ENCODE peak calls at places on chromosomes 7 and 10, in six cellular contexts. B, E, U, P, L and W are unnamed samples.

GRCh38 chr10:16316733-16317132 is 120.1 kb upstream of the PTER start:
- DNase-seq in B (no peak), E (no peak), U (no peak), P (no peak), L (no peak), W (no peak)

GRCh38 chr10:123614888-123615287 is 51.3 kb upstream of the GPR26 start:
- DNase-seq in B (peak), E (peak), U (peak), P (no peak), L (peak), W (no peak)

GRCh38 chr10:72310636-72311035 is 36.9 kb downstream of the DDIT4 start:
- DNase-seq in B (no peak), E (no peak), U (no peak), P (no peak), L (no peak), W (no peak)

GRCh38 chr10:64093304-64093703 is 572.1 kb downstream of the REEP3 start:
- DNase-seq in B (no peak), E (no peak), U (no peak), P (no peak), L (no peak), W (no peak)

GRCh38 chr7:71385362-71385761 is 253.4 kb downstream of the GALNT17 start:
- DNase-seq in B (no peak), E (no peak), U (peak), P (no peak), L (no peak), W (no peak)

GRCh38 chr10:106267591-106267990 is 896.9 kb downstream of the SORCS1 start:
- DNase-seq in B (no peak), E (no peak), U (no peak), P (no peak), L (no peak), W (no peak)

GRCh38 chr10:110509560-110509959 is 11.9 kb downstream of the DUSP5 start:
- DNase-seq in B (no peak), E (no peak), U (no peak), P (no peak), L (no peak), W (no peak)

GRCh38 chr10:78173360-78174020 is 139.8 kb downstream of the RPS24 start:
- DNase-seq in B (no peak), E (no peak), U (no peak), P (no peak), L (no peak), W (no peak)

GRCh38 chr7:127730658-127731276 is 78.8 kb downstream of the SND1 start:
- DNase-seq in B (no peak), E (no peak), U (peak), P (no peak), L (no peak), W (no peak)

GRCh38 chr7:35908305-35909223 is 107.7 kb downstream of the SEPTIN7 start:
- DNase-seq in B (peak), E (no peak), U (peak), P (no peak), L (no peak), W (no peak)

GRCh38 chr7:1286946-1287628 is 54.4 kb downstream of the UNCX start:
- DNase-seq in B (no peak), E (no peak), U (no peak), P (no peak), L (no peak), W (no peak)

GRCh38 chr10:6047847-6048246 is 14.3 kb downstream of the IL2RA start:
- DNase-seq in B (no peak), E (no peak), U (no peak), P (no peak), L (no peak), W (no peak)

GRCh38 chr7:27190284-27190748 is 5.3 kb upstream of the HOXA11 start:
- DNase-seq in B (no peak), E (no peak), U (no peak), P (no peak), L (no peak), W (peak)

GRCh38 chr7:84248267-84248666 is 53.7 kb upstream of the SEMA3A start:
- DNase-seq in B (no peak), E (peak), U (no peak), P (no peak), L (no peak), W (no peak)

GRCh38 chr10:94212876-94213595 is 149.7 kb downstream of the NOC3L start:
- DNase-seq in B (no peak), E (peak), U (no peak), P (no peak), L (no peak), W (no peak)

GRCh38 chr7:152752513-152752912 is 7.0 kb upstream of the ACTR3B start:
- DNase-seq in B (no peak), E (no peak), U (no peak), P (no peak), L (no peak), W (no peak)

GRCh38 chr7:140196361-140197217 is 19.8 kb upstream of the KDM7A start:
- DNase-seq in B (no peak), E (peak), U (no peak), P (no peak), L (no peak), W (no peak)

GRCh38 chr7:75842836-75843446 is 29.3 kb upstream of the CCL24 start:
- DNase-seq in B (no peak), E (peak), U (no peak), P (no peak), L (no peak), W (no peak)

GRCh38 chr7:44145969-44146897 is 5.1 kb upstream of the MYL7 start:
- DNase-seq in B (peak), E (peak), U (peak), P (peak), L (peak), W (peak)

GRCh38 chr7:28123752-28124151 is 56.8 kb downstream of the JAZF1 start:
- DNase-seq in B (no peak), E (no peak), U (no peak), P (no peak), L (no peak), W (no peak)

GRCh38 chr10:58201704-58202103 is 66.0 kb downstream of the IPMK start:
- DNase-seq in B (no peak), E (no peak), U (no peak), P (no peak), L (no peak), W (no peak)

GRCh38 chr10:26571655-26572054 is 125.8 kb upstream of the PDSS1 start:
- DNase-seq in B (no peak), E (no peak), U (no peak), P (no peak), L (no peak), W (no peak)

GRCh38 chr7:94049615-94050014 is 45.5 kb upstream of the BET1 start:
- DNase-seq in B (no peak), E (no peak), U (peak), P (no peak), L (no peak), W (no peak)

GRCh38 chr10:55631071-55631654 is 729.9 kb downstream of the ZWINT start:
- DNase-seq in B (peak), E (peak), U (peak), P (peak), L (no peak), W (peak)

GRCh38 chr7:68176974-68177373 is 1180.3 kb downstream of the TYW1 start:
- DNase-seq in B (peak), E (peak), U (peak), P (peak), L (no peak), W (peak)

GRCh38 chr7:2175091-2175490 is 57.7 kb downstream of the MAD1L1 start:
- DNase-seq in B (no peak), E (no peak), U (no peak), P (no peak), L (no peak), W (no peak)

GRCh38 chr10:30368065-30368718 is 19.1 kb upstream of the MTPAP start:
- DNase-seq in B (no peak), E (peak), U (peak), P (no peak), L (no peak), W (no peak)

GRCh38 chr10:27822286-27822685 is 76.7 kb upstream of the MKX start:
- DNase-seq in B (no peak), E (peak), U (no peak), P (no peak), L (no peak), W (no peak)

DNA sequence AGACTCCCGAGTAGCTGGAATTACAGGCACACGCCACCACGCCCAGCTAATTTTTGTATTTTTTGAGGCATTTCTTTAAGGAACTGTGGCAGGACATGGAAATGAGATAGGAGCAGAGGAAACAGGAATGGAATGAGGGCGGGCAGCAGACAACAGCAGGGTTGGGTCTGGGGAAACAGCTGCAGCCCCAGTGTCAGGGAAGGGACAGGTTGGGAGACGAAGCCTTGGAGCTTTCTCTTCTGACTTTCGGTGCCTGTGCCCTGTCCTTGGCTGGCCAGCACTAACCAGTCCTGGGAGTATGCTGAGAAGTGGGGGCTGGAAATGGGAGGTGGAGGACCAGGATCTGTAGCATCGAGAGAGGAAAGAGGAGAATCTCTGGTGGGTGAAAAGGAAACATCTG is 47.4 kb downstream of the ATOH7 start:
- DNase-seq in B (no peak), E (peak), U (peak), P (no peak), L (no peak), W (no peak)
- TF ChIP-seq CTCF in B (no peak), E (no peak), U (no peak), P (no peak), L (no peak), W (no peak)

GRCh38 chr10:104638861-104639594 is 2.1 kb upstream of the SORCS3 start:
- DNase-seq in B (peak), E (no peak), U (peak), P (peak), L (no peak), W (peak)
- TF ChIP-seq CTCF in B (peak), E (no peak), U (peak), P (peak), L (no peak), W (peak)

GRCh38 chr7:148561099-148561498 is 29.5 kb upstream of the C7orf33 start:
- DNase-seq in B (no peak), E (no peak), U (no peak), P (no peak), L (no peak), W (no peak)

GRCh38 chr7:148558914-148559313 is 31.7 kb upstream of the C7orf33 start:
- DNase-seq in B (no peak), E (no peak), U (no peak), P (no peak), L (no peak), W (no peak)

GRCh38 chr7:148553979-148554378 is 36.6 kb upstream of the C7orf33 start:
- DNase-seq in B (no peak), E (no peak), U (no peak), P (no peak), L (no peak), W (no peak)

DNA sequence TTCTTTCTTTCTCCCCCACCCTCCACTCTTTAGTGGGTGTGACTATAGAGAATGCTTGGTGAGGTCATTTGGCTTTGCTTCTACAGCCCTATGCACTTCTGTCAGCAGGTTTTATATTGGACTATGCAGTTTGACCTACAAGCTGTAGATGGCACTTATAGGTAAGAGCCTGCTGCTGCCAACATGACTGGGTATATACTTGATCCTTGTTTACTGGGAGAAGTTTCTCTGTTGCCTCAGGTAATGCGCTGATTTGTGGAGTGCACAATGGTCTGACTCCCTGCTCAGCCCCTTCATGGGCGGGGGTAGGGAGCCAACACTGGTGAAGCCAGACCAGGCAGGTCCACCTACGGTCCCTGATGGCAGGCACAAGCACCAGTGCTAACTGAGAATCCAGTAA is 33.7 kb upstream of the C7orf33 start:
- DNase-seq in B (no peak), E (no peak), U (no peak), P (no peak), L (no peak), W (no peak)
- TF ChIP-seq CTCF in B (no peak), E (no peak), U (peak), P (no peak), L (no peak), W (no peak)

DNA sequence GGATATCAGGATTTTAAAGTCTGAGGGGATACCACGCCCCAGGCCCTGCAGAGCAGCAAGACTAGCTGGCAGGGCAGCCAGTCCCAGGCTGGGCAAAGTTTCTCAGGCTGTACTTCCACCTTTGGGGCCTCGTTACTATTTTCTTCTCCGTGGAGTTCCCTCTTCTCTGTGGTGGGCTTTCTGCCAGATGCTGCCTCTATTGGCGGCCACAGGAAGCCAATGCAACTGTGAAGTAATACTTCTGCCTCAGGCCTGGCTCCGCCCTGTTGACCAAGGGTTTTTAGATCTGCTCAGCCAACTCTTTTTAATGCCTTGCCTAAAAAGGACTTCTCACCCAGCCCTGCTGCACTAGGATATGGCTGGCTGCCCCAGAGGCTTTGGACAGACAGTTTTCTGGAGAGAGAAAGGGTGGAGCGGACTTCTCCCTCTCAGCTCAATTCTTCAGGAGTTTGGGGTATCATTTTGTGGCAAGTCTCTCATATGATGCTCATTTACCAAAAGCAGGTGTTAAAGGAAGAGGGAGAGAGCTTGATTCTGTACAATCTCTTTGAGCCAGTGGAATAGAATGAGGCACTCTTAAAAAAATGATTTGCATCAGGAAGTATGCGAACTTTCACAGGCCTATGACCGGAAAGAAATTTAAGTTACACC is 67.4 kb downstream of the HHEX start:
- DNase-seq in B (peak), E (peak), U (peak), P (no peak), L (no peak), W (no peak)
- TF ChIP-seq CTCF in B (peak), E (peak), U (peak), P (no peak), L (no peak), W (no peak)

DNA sequence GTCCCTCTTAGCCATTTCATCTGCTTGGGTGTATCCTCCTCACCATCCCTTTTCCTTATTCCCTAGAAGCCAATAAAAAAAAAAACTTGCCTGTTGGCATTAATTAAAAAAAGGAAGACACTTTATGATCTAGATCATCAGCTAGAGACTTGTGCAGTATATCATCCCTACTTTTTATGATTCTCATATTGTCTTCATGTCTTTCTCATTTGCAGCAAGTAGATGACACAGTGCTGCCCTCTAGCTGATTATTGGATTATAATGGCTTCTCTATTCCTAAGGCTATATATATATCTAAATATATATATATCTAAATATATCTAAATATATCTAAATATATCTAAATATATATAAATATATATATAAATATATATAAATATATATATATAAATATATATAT is 272.4 kb upstream of the LRGUK start:
- DNase-seq in B (peak), E (peak), U (peak), P (no peak), L (no peak), W (no peak)
- TF ChIP-seq CTCF in B (peak), E (peak), U (peak), P (peak), L (no peak), W (peak)

DNA sequence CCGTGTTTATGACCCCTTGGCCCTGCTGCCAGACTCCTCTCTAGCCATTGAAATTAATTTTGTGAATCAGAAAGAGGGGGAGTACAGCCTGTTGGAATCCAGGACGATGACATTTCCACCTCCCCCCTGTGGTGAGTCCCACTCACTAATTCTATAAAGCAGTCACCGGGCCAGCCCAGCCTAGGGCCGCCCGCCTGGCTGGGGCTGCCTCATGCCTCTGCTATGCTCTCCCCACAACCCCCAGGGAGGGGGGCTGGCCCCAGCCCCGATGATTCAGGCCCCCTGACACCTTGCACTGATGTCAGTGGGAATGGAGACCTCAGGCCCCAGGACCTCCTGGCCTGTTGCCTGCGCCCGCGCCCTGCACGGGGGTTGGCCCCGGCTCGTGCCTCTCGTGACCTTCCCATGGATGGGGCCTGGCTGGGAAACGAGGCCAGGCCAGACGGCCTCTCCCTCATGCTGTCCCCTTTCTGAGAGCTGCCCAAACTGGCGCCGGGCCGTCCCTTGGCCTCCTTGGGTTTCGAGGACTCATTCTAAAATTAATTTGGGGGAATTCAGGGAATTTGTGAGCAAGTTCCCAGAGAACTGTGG is 34.0 kb downstream of the TMEM270 start:
- DNase-seq in B (no peak), E (peak), U (no peak), P (no peak), L (no peak), W (no peak)
- TF ChIP-seq CTCF in B (no peak), E (no peak), U (no peak), P (no peak), L (no peak), W (no peak)

GRCh38 chr7:69597278-69598076 is 798 bp upstream of the AUTS2 start:
- DNase-seq in B (peak), E (no peak), U (peak), P (peak), L (peak), W (peak)
- TF ChIP-seq CTCF in B (no peak), E (no peak), U (no peak), P (no peak), L (no peak), W (no peak)

GRCh38 chr7:8724080-8724718 is 290.8 kb downstream of the NXPH1 start:
- DNase-seq in B (peak), E (no peak), U (peak), P (peak), L (no peak), W (peak)
- TF ChIP-seq CTCF in B (peak), E (no peak), U (peak), P (peak), L (no peak), W (peak)

DNA sequence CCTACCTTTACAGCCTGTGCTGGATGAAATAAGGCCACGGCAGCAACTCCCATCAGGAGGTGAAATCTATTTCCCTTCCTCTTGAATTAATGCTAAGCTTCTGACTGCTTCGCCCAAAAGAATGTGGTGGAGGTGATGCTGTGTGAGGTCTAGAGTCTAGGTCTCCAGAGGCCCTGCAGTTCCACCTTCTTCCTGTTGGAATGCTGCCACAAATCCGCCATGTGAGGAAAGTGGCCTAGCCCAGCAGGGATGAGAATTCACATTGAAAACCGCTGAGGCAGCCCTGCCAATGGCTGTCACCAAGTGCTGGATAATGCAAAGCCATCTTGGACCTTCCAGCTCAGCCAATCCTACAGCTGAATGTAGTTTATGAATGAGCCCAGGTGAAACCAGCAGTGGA is 28.0 kb downstream of the RHOBTB1 start:
- DNase-seq in B (no peak), E (no peak), U (peak), P (no peak), L (no peak), W (no peak)
- TF ChIP-seq CTCF in B (peak), E (peak), U (peak), P (peak), L (no peak), W (peak)